ENCODE peak calls at places on chromosome 5, in five cellular contexts. U is H1, O is IMR-90, Q is mesenchymal stem cell, W is neuronal stem cell. F is an unnamed sample.

GRCh38 chr5:62134811-62135210 is 171.2 kb upstream of the KIF2A start:
- DNase-seq in U (no peak), O (no peak), Q (peak), W (no peak), F (no peak)

GRCh38 chr5:61280766-61281427 is 51.2 kb upstream of the ZSWIM6 start:
- DNase-seq in U (no peak), O (no peak), Q (no peak), W (no peak), F (no peak)

GRCh38 chr5:68795190-68795589 is 298.6 kb upstream of the SLC30A5 start:
- DNase-seq in U (no peak), O (no peak), Q (no peak), W (no peak), F (no peak)

GRCh38 chr5:67530609-67531255 is 334.1 kb upstream of the CD180 start:
- DNase-seq in U (no peak), O (no peak), Q (no peak), W (no peak), F (no peak)

GRCh38 chr5:154850255-154851062 is at the start of gene FAXDC2:
- DNase-seq in U (no peak), O (peak), Q (peak), W (peak), F (peak)

GRCh38 chr5:147452137-147452838 is 57.6 kb downstream of the DPYSL3 start:
- DNase-seq in U (peak), O (no peak), Q (no peak), W (no peak), F (peak)

GRCh38 chr5:96004754-96005153 is 43.1 kb upstream of the ELL2 start:
- DNase-seq in U (no peak), O (no peak), Q (no peak), W (no peak), F (no peak)

GRCh38 chr5:149205625-149206523 is 64.6 kb downstream of the ABLIM3 start:
- DNase-seq in U (no peak), O (peak), Q (peak), W (no peak), F (no peak)

GRCh38 chr5:154084255-154084654 is 45.5 kb downstream of the MFAP3 start:
- DNase-seq in U (no peak), O (no peak), Q (no peak), W (no peak), F (no peak)

GRCh38 chr5:10655041-10655685 is 91.3 kb downstream of the ANKRD33B start:
- DNase-seq in U (no peak), O (no peak), Q (no peak), W (no peak), F (peak)

GRCh38 chr5:112923148-112923917 is 1.3 kb upstream of the REEP5 start:
- DNase-seq in U (no peak), O (no peak), Q (no peak), W (no peak), F (peak)

GRCh38 chr5:64811050-64811640 is 42.4 kb downstream of the CWC27 start:
- DNase-seq in U (no peak), O (peak), Q (peak), W (peak), F (no peak)

GRCh38 chr5:124744170-124744911 is 2.1 kb downstream of the ZNF608 start:
- DNase-seq in U (no peak), O (peak), Q (peak), W (no peak), F (no peak)

GRCh38 chr5:129904102-129904666 is at the start of gene CHSY3:
- DNase-seq in U (peak), O (peak), Q (peak), W (peak), F (peak)

DNA sequence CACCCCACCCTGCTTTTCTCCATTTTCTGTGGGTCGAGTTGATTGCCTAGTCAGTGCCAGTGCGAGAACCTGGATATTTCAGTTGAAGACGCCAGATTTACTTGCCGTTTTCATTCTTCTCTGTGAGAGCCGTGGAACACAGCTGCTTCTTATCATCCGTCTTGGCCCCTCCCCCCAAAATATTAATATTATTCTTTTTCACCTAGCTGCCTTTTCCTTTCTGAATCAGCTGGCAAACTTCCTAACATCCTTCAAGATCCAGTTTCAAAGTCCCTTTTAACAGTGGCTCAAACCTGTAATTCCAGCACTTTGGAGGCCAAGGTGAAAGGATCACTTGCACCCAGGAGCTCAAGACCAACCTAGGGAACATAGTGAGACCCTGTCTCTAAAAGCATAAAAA is 117.1 kb upstream of the RASA1 start:
- DNase-seq in U (no peak), O (no peak), Q (no peak), W (no peak), F (no peak)
- H4K91ac ChIP-seq in U (no peak), O (peak), Q (peak), W (no peak), F (no peak)

DNA sequence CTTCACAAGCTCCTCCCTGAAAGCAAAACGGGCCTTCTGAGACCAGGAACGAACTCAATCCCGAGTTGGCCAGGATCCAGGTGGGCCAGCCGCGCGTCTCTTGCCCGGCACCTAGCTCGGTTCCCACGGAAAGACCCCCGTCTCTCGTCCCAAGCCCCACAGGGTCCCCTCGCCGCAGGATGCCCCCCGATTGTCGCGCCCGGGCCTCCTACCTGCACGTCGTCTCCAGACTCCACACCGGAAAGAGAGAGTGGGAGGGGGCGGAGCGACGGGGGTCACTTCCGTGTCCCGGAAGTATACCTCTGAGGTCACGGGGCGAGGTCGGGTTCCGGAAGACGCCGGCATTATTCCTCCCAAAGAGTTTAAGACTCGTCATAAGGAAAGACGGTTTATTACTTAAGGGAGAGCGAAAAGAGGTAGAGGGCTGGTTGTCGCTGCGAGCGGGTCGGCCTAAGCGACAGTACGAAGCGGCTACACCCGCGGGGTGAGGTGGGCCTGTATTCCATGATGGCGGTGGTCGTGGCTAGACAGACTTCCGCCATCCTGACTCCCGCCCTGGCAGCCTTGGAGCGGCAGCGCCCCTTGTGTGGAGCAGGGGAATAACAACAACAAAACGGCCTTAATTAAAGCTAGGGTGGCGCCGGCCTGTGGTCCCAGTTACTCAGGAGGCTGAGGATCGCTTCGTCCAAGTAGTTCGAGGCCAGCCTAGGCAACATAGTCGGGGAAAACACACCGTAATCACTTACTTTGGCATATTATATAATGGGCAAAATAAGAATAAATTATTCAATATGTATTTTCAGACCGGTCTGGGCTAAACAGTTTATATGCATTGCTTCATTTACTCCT is at the start of gene RPS14:
- DNase-seq in U (peak), O (peak), Q (peak), W (peak), F (peak)
- H4K91ac ChIP-seq in U (peak), O (peak), Q (peak), W (peak), F (peak)

GRCh38 chr5:174570662-174571061 is 153.7 kb upstream of the MSX2 start:
- DNase-seq in U (no peak), O (peak), Q (no peak), W (no peak), F (no peak)
- H4K91ac ChIP-seq in U (no peak), O (no peak), Q (no peak), W (no peak), F (no peak)

DNA sequence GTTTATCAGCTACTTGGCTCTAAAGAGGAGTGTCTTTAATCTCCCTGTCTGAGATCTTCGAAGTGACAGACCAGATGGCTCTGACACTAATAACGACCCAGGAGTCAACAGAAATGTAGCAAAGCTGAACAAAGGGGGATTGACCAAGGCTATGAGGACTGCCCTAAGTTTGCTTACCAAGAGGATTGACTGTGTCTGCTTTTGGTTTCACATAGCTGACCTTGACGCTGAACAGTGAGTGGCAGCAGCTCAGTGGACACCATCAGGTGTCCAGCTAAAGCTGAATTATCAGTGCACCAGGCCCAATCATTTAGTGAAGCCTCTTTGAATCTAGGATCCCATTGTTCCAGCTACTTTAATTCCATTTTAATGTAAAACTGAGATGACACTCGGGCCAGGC is 262.6 kb downstream of the COX7C start:
- DNase-seq in U (no peak), O (no peak), Q (no peak), W (no peak), F (no peak)
- H4K91ac ChIP-seq in U (no peak), O (no peak), Q (no peak), W (no peak), F (no peak)

DNA sequence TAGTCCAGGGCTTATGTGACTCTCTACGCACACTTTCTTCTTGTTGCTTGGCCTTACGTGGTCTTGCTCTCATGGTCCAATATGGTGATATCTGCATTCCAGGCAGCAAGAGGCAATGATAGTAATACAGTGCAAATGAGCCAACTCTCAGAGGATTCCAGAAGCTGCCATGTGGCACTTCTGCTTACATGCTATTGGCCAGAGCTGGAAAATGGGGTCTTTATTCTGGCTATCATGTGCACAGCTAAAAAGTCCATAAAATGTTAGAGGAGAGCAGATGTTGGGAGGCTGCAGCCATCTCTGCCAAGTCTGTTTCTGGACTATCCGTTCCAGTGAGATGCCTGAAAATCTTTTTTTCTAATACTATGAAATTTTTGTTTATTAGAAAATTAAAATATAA is 2.9 kb upstream of the SEPTIN8 start:
- DNase-seq in U (no peak), O (no peak), Q (no peak), W (no peak), F (peak)
- H4K91ac ChIP-seq in U (no peak), O (no peak), Q (no peak), W (no peak), F (no peak)

GRCh38 chr5:41522193-41522786 is 11.9 kb upstream of the PLCXD3 start:
- DNase-seq in U (no peak), O (no peak), Q (no peak), W (no peak), F (no peak)

GRCh38 chr5:41526699-41527098 is 16.3 kb upstream of the PLCXD3 start:
- DNase-seq in U (no peak), O (no peak), Q (no peak), W (no peak), F (no peak)

GRCh38 chr5:41532485-41532884 is 22.1 kb upstream of the PLCXD3 start:
- DNase-seq in U (no peak), O (no peak), Q (no peak), W (no peak), F (no peak)

GRCh38 chr5:41524174-41524573 is 13.8 kb upstream of the PLCXD3 start:
- DNase-seq in U (no peak), O (no peak), Q (no peak), W (no peak), F (no peak)

GRCh38 chr5:41527201-41527779 is 16.9 kb upstream of the PLCXD3 start:
- DNase-seq in U (no peak), O (peak), Q (no peak), W (no peak), F (no peak)
- H4K91ac ChIP-seq in U (no peak), O (no peak), Q (no peak), W (no peak), F (no peak)

DNA sequence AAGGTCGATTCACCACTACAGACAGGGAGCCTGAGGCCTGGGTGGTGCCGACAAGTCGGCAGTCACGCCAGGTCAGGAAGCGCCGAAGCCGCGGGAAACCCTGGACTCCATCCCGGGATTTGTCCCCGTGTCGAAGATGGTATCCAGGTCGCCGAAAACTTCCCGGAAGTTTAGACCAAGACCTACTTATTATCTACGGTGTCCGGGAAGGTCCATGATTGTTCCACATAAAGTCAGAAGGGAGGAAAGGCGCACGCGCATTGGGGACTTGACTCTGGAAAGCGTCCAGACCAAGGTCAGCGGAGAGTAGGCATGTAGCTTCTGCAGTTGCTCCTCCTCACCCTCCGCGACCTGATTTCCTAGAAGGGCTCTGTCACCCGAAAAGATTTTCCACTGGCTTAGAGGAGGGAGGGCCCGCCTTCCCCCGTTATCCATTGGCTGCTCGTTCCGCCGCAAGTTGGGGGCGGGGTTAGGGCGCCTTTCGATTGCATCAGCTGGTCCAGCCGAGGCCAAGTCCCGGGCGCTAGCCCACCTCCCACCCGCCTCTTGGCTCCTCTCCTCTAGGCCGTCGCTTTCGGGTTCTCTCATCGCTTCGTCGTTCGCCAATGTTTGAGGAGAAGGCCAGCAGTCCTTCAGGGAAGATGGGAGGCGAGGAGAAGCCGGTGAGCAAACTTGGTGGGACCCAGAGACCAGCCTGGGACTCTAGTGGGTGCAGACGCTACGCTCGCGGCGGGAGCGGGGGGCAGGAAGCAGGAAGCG is at the start of gene TARS1:
- DNase-seq in U (peak), O (peak), Q (peak), W (peak), F (peak)
- H4K91ac ChIP-seq in U (peak), O (peak), Q (peak), W (no peak), F (no peak)

DNA sequence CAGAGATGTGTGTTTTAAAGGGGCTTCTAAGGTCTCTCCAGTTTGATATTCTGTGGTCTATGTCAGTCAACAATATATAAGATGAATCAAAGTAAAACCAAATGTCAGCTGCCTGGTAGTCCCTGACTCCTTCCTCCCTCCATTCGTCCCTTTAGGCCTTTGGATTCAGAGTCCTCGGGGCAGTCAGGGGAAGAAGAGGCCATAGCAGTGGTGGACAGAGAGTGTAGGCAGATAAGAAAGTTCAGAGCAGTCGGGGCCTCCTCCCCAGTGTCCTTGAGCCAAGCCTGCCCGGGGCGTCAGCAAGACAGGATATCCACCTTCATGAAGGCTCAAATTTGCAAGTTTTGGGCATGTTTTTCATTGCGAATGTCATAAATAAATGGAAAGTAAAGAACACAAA is 110.6 kb downstream of the ADAMTS16 start:
- DNase-seq in U (no peak), O (no peak), Q (no peak), W (no peak), F (no peak)
- H4K91ac ChIP-seq in U (no peak), O (no peak), Q (no peak), W (no peak), F (no peak)

GRCh38 chr5:133348406-133348805 is 263.9 kb downstream of the FSTL4 start:
- DNase-seq in U (no peak), O (no peak), Q (no peak), W (no peak), F (no peak)
- H4K91ac ChIP-seq in U (no peak), O (no peak), Q (no peak), W (no peak), F (no peak)

GRCh38 chr5:160064979-160065619 is 54.2 kb downstream of the PWWP2A start:
- DNase-seq in U (no peak), O (no peak), Q (no peak), W (no peak), F (no peak)

GRCh38 chr5:160061770-160062169 is 52.8 kb downstream of the TTC1 start:
- DNase-seq in U (no peak), O (no peak), Q (no peak), W (no peak), F (peak)

GRCh38 chr5:160064441-160064840 is 54.8 kb downstream of the PWWP2A start:
- DNase-seq in U (no peak), O (no peak), Q (no peak), W (no peak), F (no peak)
- H4K91ac ChIP-seq in U (no peak), O (no peak), Q (no peak), W (no peak), F (no peak)